ENCODE peak calls at places on chromosomes 5 and 9, in eight cellular contexts. C is cardiac muscle cell; V is hepatocyte; B is colonic mucosa; E is left ventricle myocardium inferior; M is pancreas; F is CD8-positive, alpha-beta T cell; U is CD4-positive, alpha-beta T cell. J is an unnamed sample.

GRCh38 chr5:175141421-175141820 is 302.6 kb downstream of the DRD1 start:
- DNase-seq in C (no peak), V (no peak), B (no peak), E (no peak), M (no peak), F (no peak), U (no peak), J (no peak)

GRCh38 chr9:35820076-35820475 is 5.2 kb upstream of the HINT2 start:
- DNase-seq in C (no peak), V (no peak), B (no peak), E (no peak), M (no peak), F (no peak), U (no peak), J (no peak)

GRCh38 chr5:74927336-74927735 is 61.1 kb upstream of the FAM169A start:
- DNase-seq in C (no peak), V (no peak), B (no peak), E (no peak), M (no peak), F (no peak), U (no peak), J (no peak)

GRCh38 chr9:136962701-136963248 is 10.7 kb downstream of the LCN12 start:
- DNase-seq in C (no peak), V (no peak), B (no peak), E (no peak), M (no peak), F (no peak), U (no peak), J (no peak)

GRCh38 chr5:82858453-82859043 is 218.6 kb downstream of the TMEM167A start:
- DNase-seq in C (no peak), V (no peak), B (no peak), E (no peak), M (no peak), F (no peak), U (no peak), J (no peak)

GRCh38 chr5:135705230-135705631 is 126.4 kb upstream of the CXCL14 start:
- DNase-seq in C (peak), V (no peak), B (no peak), E (no peak), M (no peak), F (no peak), U (no peak), J (no peak)

GRCh38 chr9:117092582-117092981 is 322.3 kb downstream of the ASTN2 start:
- DNase-seq in C (peak), V (no peak), B (no peak), E (no peak), M (no peak), F (no peak), U (no peak), J (no peak)

GRCh38 chr9:33813712-33814641 is 3.0 kb upstream of the UBE2R2 start:
- DNase-seq in C (peak), V (peak), B (no peak), E (no peak), M (no peak), F (no peak), U (peak), J (no peak)

GRCh38 chr9:128818839-128819715 is 777 bp downstream of the ENDOG start:
- DNase-seq in C (peak), V (peak), B (peak), E (peak), M (peak), F (peak), U (no peak), J (peak)

GRCh38 chr9:124839612-124840299 is 13.5 kb upstream of the WDR38 start:
- DNase-seq in C (no peak), V (peak), B (no peak), E (no peak), M (no peak), F (no peak), U (no peak), J (peak)

GRCh38 chr5:38381361-38381760 is 123.0 kb downstream of the EGFLAM start:
- DNase-seq in C (no peak), V (no peak), B (no peak), E (no peak), M (no peak), F (no peak), U (no peak), J (no peak)

GRCh38 chr5:171158581-171158980 is 150.5 kb upstream of the TLX3 start:
- DNase-seq in C (no peak), V (no peak), B (no peak), E (no peak), M (no peak), F (no peak), U (no peak), J (no peak)

GRCh38 chr9:36855443-36856315 is 178.4 kb downstream of the PAX5 start:
- DNase-seq in C (peak), V (peak), B (no peak), E (no peak), M (no peak), F (peak), U (no peak), J (peak)

GRCh38 chr9:6045364-6045763 is 29.9 kb upstream of the RANBP6 start:
- DNase-seq in C (no peak), V (no peak), B (no peak), E (no peak), M (no peak), F (no peak), U (no peak), J (no peak)

GRCh38 chr9:107175039-107175438 is 108.0 kb upstream of the RAD23B start:
- DNase-seq in C (no peak), V (peak), B (peak), E (peak), M (no peak), F (no peak), U (no peak), J (no peak)

GRCh38 chr9:129945314-129945713 is 97.7 kb downstream of the FNBP1 start:
- DNase-seq in C (no peak), V (no peak), B (no peak), E (no peak), M (no peak), F (no peak), U (no peak), J (no peak)

GRCh38 chr5:10695759-10696543 is 65.1 kb downstream of the DAP start:
- DNase-seq in C (no peak), V (no peak), B (no peak), E (no peak), M (no peak), F (no peak), U (no peak), J (no peak)

GRCh38 chr9:33472171-33472920 is 1.4 kb downstream of the NOL6 start:
- DNase-seq in C (no peak), V (no peak), B (no peak), E (no peak), M (no peak), F (no peak), U (no peak), J (no peak)

GRCh38 chr5:109053995-109054417 is 306.3 kb downstream of the FER start:
- DNase-seq in C (no peak), V (no peak), B (no peak), E (no peak), M (no peak), F (no peak), U (no peak), J (no peak)

GRCh38 chr9:98783518-98784226 is 12.7 kb downstream of the ANKS6 start:
- DNase-seq in C (no peak), V (no peak), B (peak), E (no peak), M (no peak), F (no peak), U (no peak), J (no peak)

GRCh38 chr5:77486344-77486962 is 5.7 kb downstream of the WDR41 start:
- DNase-seq in C (no peak), V (no peak), B (no peak), E (no peak), M (peak), F (no peak), U (no peak), J (no peak)
- H3K27ac ChIP-seq in C (no peak), V (no peak), B (no peak), E (no peak), M (no peak), F (no peak), U (no peak), J (no peak)

GRCh38 chr9:121169094-121169601 is 32.5 kb downstream of the RAB14 start:
- DNase-seq in C (peak), V (no peak), B (no peak), E (no peak), M (no peak), F (no peak), U (peak), J (no peak)
- TF ChIP-seq CTCF in C (peak), V (peak), B (no peak), E (peak), M (no peak), F (peak), U (peak), J (peak)

DNA sequence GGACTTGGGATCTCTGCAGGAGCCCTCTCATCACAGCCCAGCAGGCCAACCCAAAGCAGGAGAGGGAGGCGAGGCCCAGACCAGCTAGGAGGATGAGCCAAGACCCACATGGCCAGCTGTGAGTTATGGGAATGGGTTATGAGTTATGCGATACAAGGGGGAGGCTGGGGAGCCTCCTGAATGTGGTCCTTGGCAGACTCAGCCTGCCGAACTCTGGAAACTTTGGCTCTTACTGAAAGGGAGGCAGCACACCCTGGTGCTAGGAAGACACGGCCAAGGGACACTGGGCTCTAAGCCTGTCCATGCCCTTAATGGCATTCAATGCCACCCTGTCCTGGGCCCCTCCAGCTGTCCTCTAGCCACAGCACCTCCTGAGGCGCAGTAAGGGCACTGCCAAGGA is 7.7 kb upstream of the VAV2 start:
- DNase-seq in C (no peak), V (no peak), B (no peak), E (no peak), M (no peak), F (no peak), U (no peak), J (no peak)
- H3K27ac ChIP-seq in C (no peak), V (no peak), B (no peak), E (no peak), M (no peak), F (no peak), U (no peak), J (no peak)

GRCh38 chr5:88839238-88839637 is 43.7 kb downstream of the MEF2C start:
- DNase-seq in C (no peak), V (no peak), B (no peak), E (no peak), M (no peak), F (no peak), U (no peak), J (no peak)
- TF ChIP-seq CTCF in C (no peak), V (no peak), B (no peak), E (no peak), M (no peak), F (no peak), U (no peak), J (no peak)

DNA sequence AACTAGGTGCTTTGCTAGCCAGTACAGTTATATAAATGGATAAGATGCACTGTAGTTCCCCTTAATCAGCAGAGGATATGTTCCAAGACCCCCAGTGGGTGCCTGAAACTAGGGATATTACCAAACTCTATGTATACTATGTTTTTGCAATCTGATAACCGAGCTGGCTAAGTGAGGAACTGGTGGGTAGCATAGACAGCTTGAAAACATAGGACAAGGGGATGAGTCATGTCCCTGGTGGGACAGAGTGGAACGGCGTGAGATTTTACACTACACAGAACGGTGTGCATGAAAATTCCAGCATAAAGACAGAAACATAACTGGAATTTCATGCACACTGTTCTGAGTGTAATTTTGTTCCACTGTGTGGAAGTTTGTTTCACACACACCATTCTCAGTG is 86.9 kb downstream of the BASP1 start:
- DNase-seq in C (no peak), V (no peak), B (no peak), E (no peak), M (no peak), F (no peak), U (no peak), J (no peak)
- H3K27ac ChIP-seq in C (no peak), V (peak), B (no peak), E (no peak), M (no peak), F (no peak), U (no peak), J (no peak)

DNA sequence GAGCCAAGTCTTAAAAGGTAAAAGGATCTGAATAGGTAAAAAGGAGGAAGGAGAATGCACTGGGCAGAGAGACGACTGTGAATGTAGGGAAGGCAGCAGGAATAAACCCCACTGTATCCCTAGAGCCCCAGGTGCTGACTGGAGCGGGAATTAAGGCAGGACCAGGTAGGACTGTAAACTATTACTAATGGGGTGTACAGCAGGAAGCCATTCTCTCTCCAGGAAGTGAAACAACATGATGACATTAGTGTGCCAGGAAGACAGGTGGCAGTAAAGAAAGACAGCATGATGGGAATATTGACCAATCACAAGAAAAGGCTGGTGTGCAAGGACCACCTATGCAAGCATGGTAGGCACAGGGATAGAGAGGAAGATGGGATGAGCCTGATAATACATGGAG is 433.0 kb downstream of the DNAH5 start:
- DNase-seq in C (no peak), V (no peak), B (no peak), E (no peak), M (no peak), F (no peak), U (no peak), J (no peak)
- TF ChIP-seq CTCF in C (no peak), V (no peak), B (no peak), E (no peak), M (no peak), F (no peak), U (no peak), J (no peak)

GRCh38 chr5:154107729-154108128 is 69.0 kb downstream of the MFAP3 start:
- DNase-seq in C (no peak), V (no peak), B (no peak), E (no peak), M (no peak), F (no peak), U (no peak), J (no peak)
- H3K27ac ChIP-seq in C (no peak), V (no peak), B (no peak), E (no peak), M (no peak), F (no peak), U (no peak), J (no peak)

GRCh38 chr9:121765021-121765950 is 113.9 kb downstream of the DAB2IP start:
- DNase-seq in C (peak), V (peak), B (no peak), E (peak), M (peak), F (no peak), U (no peak), J (no peak)
- TF ChIP-seq CTCF in C (no peak), V (no peak), B (no peak), E (peak), M (no peak), F (no peak), U (no peak), J (no peak)

GRCh38 chr9:113481176-113481805 is 17.8 kb downstream of the RGS3 start:
- DNase-seq in C (no peak), V (no peak), B (peak), E (no peak), M (peak), F (no peak), U (no peak), J (no peak)

GRCh38 chr9:113483676-113484257 is 20.2 kb downstream of the RGS3 start:
- DNase-seq in C (no peak), V (no peak), B (no peak), E (no peak), M (no peak), F (no peak), U (no peak), J (no peak)

GRCh38 chr9:113482341-113482740 is 18.8 kb downstream of the RGS3 start:
- DNase-seq in C (no peak), V (no peak), B (no peak), E (no peak), M (no peak), F (no peak), U (no peak), J (no peak)

GRCh38 chr9:113484258-113484730 is 20.8 kb downstream of the RGS3 start:
- DNase-seq in C (no peak), V (no peak), B (peak), E (peak), M (peak), F (no peak), U (no peak), J (no peak)

GRCh38 chr9:113482991-113483675 is 19.6 kb downstream of the RGS3 start:
- DNase-seq in C (no peak), V (no peak), B (no peak), E (no peak), M (no peak), F (no peak), U (no peak), J (no peak)
- H3K27ac ChIP-seq in C (no peak), V (no peak), B (peak), E (peak), M (peak), F (no peak), U (no peak), J (no peak)